ENCODE peak calls at places on chromosomes 7 and 10, in six cellular contexts. One of them, this sample, is unnamed.

GRCh38 chr7:79930604-79931003 is 204.0 kb upstream of the GNAI1 start:
- DNase-seq in trophoblast cell: no peak
- DNase-seq in IMR-90: peak
- DNase-seq in mesenchymal stem cell: no peak
- DNase-seq in H1: no peak
- DNase-seq in H9: no peak
- DNase-seq in this sample: no peak

GRCh38 chr10:123402656-123403055 is 248.5 kb downstream of the BUB3 start:
- DNase-seq in H1: no peak
- DNase-seq in trophoblast cell: no peak
- DNase-seq in H9: no peak
- DNase-seq in mesenchymal stem cell: no peak
- DNase-seq in IMR-90: no peak
- DNase-seq in this sample: no peak

GRCh38 chr10:93715345-93715744 is 13.0 kb upstream of the FRA10AC1 start:
- DNase-seq in IMR-90: no peak
- DNase-seq in mesenchymal stem cell: no peak
- DNase-seq in H9: no peak
- DNase-seq in H1: no peak
- DNase-seq in trophoblast cell: no peak
- DNase-seq in this sample: no peak

GRCh38 chr7:157693521-157694388 is 357.0 kb downstream of the DNAJB6 start:
- DNase-seq in mesenchymal stem cell: no peak
- DNase-seq in trophoblast cell: no peak
- DNase-seq in H1: no peak
- DNase-seq in IMR-90: no peak
- DNase-seq in H9: peak
- DNase-seq in this sample: peak

GRCh38 chr10:64430690-64431323 is 909.6 kb downstream of the REEP3 start:
- DNase-seq in H1: peak
- DNase-seq in IMR-90: no peak
- DNase-seq in trophoblast cell: no peak
- DNase-seq in H9: peak
- DNase-seq in mesenchymal stem cell: no peak
- DNase-seq in this sample: peak

GRCh38 chr10:15738237-15738928 is 18.7 kb upstream of the ITGA8 start:
- DNase-seq in IMR-90: no peak
- DNase-seq in H9: no peak
- DNase-seq in H1: no peak
- DNase-seq in trophoblast cell: no peak
- DNase-seq in mesenchymal stem cell: no peak
- DNase-seq in this sample: no peak

GRCh38 chr7:110246118-110246517 is 844.8 kb upstream of the LRRN3 start:
- DNase-seq in H1: no peak
- DNase-seq in H9: no peak
- DNase-seq in trophoblast cell: no peak
- DNase-seq in IMR-90: no peak
- DNase-seq in mesenchymal stem cell: no peak
- DNase-seq in this sample: no peak

GRCh38 chr10:78777466-78778256 is 291.1 kb upstream of the ZMIZ1 start:
- DNase-seq in H9: no peak
- DNase-seq in IMR-90: peak
- DNase-seq in H1: no peak
- DNase-seq in mesenchymal stem cell: peak
- DNase-seq in trophoblast cell: no peak
- DNase-seq in this sample: no peak

GRCh38 chr10:121865554-121865953 is 62.3 kb downstream of the ATE1 start:
- DNase-seq in H1: no peak
- DNase-seq in mesenchymal stem cell: no peak
- DNase-seq in H9: no peak
- DNase-seq in trophoblast cell: no peak
- DNase-seq in IMR-90: no peak
- DNase-seq in this sample: no peak

GRCh38 chr10:113458944-113459343 is 93.9 kb upstream of the HABP2 start:
- DNase-seq in trophoblast cell: no peak
- DNase-seq in mesenchymal stem cell: no peak
- DNase-seq in H1: no peak
- DNase-seq in H9: no peak
- DNase-seq in IMR-90: no peak
- DNase-seq in this sample: no peak

GRCh38 chr7:129401968-129402860 is 32.0 kb upstream of the STRIP2 start:
- DNase-seq in IMR-90: no peak
- DNase-seq in mesenchymal stem cell: peak
- DNase-seq in H9: no peak
- DNase-seq in H1: no peak
- DNase-seq in trophoblast cell: no peak
- DNase-seq in this sample: no peak

GRCh38 chr10:119042169-119042568 is 12.7 kb downstream of the NANOS1 start:
- DNase-seq in mesenchymal stem cell: no peak
- DNase-seq in trophoblast cell: no peak
- DNase-seq in H9: no peak
- DNase-seq in IMR-90: no peak
- DNase-seq in H1: no peak
- DNase-seq in this sample: no peak

GRCh38 chr7:139494835-139495568 is 11.5 kb upstream of the KLRG2 start:
- DNase-seq in H1: no peak
- DNase-seq in IMR-90: no peak
- DNase-seq in mesenchymal stem cell: no peak
- DNase-seq in H9: no peak
- DNase-seq in trophoblast cell: no peak
- DNase-seq in this sample: no peak

GRCh38 chr7:69309601-69310000 is 288.7 kb upstream of the AUTS2 start:
- DNase-seq in IMR-90: no peak
- DNase-seq in H9: no peak
- DNase-seq in trophoblast cell: no peak
- DNase-seq in H1: no peak
- DNase-seq in mesenchymal stem cell: no peak
- DNase-seq in this sample: no peak

GRCh38 chr10:78861456-78862327 is 207.1 kb upstream of the ZMIZ1 start:
- DNase-seq in trophoblast cell: no peak
- DNase-seq in IMR-90: no peak
- DNase-seq in H9: no peak
- DNase-seq in H1: no peak
- DNase-seq in mesenchymal stem cell: no peak
- DNase-seq in this sample: no peak

GRCh38 chr7:80548790-80549530 is 37.1 kb upstream of the GNAT3 start:
- DNase-seq in mesenchymal stem cell: no peak
- DNase-seq in IMR-90: peak
- DNase-seq in H1: no peak
- DNase-seq in H9: no peak
- DNase-seq in trophoblast cell: no peak
- DNase-seq in this sample: no peak

GRCh38 chr7:128404143-128404681 is 5.6 kb downstream of the IMPDH1 start:
- DNase-seq in mesenchymal stem cell: no peak
- DNase-seq in IMR-90: no peak
- DNase-seq in H1: no peak
- DNase-seq in trophoblast cell: no peak
- DNase-seq in H9: no peak
- DNase-seq in this sample: no peak

GRCh38 chr10:89466599-89467035 is 52.2 kb downstream of the IFIT5 start:
- DNase-seq in H9: no peak
- DNase-seq in mesenchymal stem cell: peak
- DNase-seq in trophoblast cell: peak
- DNase-seq in IMR-90: peak
- DNase-seq in H1: no peak
- DNase-seq in this sample: no peak

GRCh38 chr7:130141858-130142653 is 63.1 kb downstream of the TMEM209 start:
- DNase-seq in mesenchymal stem cell: no peak
- DNase-seq in IMR-90: no peak
- DNase-seq in H1: no peak
- DNase-seq in H9: no peak
- DNase-seq in trophoblast cell: no peak
- DNase-seq in this sample: no peak

GRCh38 chr7:18041202-18041601 is 13.6 kb upstream of the PRPS1L1 start:
- DNase-seq in H1: no peak
- DNase-seq in IMR-90: peak
- DNase-seq in mesenchymal stem cell: peak
- DNase-seq in trophoblast cell: no peak
- DNase-seq in H9: no peak
- DNase-seq in this sample: no peak

GRCh38 chr7:1513657-1514095 is 9.5 kb upstream of the INTS1 start:
- DNase-seq in IMR-90: no peak
- DNase-seq in mesenchymal stem cell: no peak
- DNase-seq in trophoblast cell: no peak
- DNase-seq in H9: no peak
- DNase-seq in H1: no peak
- DNase-seq in this sample: no peak

GRCh38 chr7:64882341-64883112 is 20.5 kb upstream of the ZNF273 start:
- DNase-seq in trophoblast cell: no peak
- DNase-seq in IMR-90: no peak
- DNase-seq in H1: peak
- DNase-seq in mesenchymal stem cell: no peak
- DNase-seq in H9: peak
- DNase-seq in this sample: no peak

GRCh38 chr7:119197172-119197871 is 972.8 kb downstream of the ANKRD7 start:
- DNase-seq in H9: no peak
- DNase-seq in IMR-90: no peak
- DNase-seq in H1: no peak
- DNase-seq in mesenchymal stem cell: no peak
- DNase-seq in trophoblast cell: no peak
- DNase-seq in this sample: no peak

GRCh38 chr10:29389493-29389892 is 100.6 kb downstream of the LYZL1 start:
- DNase-seq in H1: no peak
- DNase-seq in H9: no peak
- DNase-seq in trophoblast cell: no peak
- DNase-seq in mesenchymal stem cell: no peak
- DNase-seq in IMR-90: no peak
- DNase-seq in this sample: no peak

GRCh38 chr10:35739998-35740397 is 97.9 kb upstream of the FZD8 start:
- DNase-seq in mesenchymal stem cell: peak
- DNase-seq in H1: no peak
- DNase-seq in H9: no peak
- DNase-seq in trophoblast cell: no peak
- DNase-seq in IMR-90: peak
- DNase-seq in this sample: no peak

GRCh38 chr10:132273966-132274365 is 33.8 kb downstream of the STK32C start:
- DNase-seq in H9: no peak
- DNase-seq in mesenchymal stem cell: no peak
- DNase-seq in IMR-90: no peak
- DNase-seq in H1: no peak
- DNase-seq in trophoblast cell: no peak
- DNase-seq in this sample: no peak

GRCh38 chr7:100428199-100428966 is at the start of gene ZCWPW1:
- DNase-seq in trophoblast cell: peak
- DNase-seq in H9: peak
- DNase-seq in mesenchymal stem cell: peak
- DNase-seq in IMR-90: peak
- DNase-seq in H1: peak
- DNase-seq in this sample: peak

GRCh38 chr10:104321226-104321625 is 17.0 kb downstream of the ITPRIP start:
- DNase-seq in mesenchymal stem cell: no peak
- DNase-seq in IMR-90: no peak
- DNase-seq in H1: no peak
- DNase-seq in H9: no peak
- DNase-seq in trophoblast cell: no peak
- DNase-seq in this sample: no peak
- H3K14ac ChIP-seq in mesenchymal stem cell: no peak
- H3K14ac ChIP-seq in IMR-90: no peak
- H3K14ac ChIP-seq in H1: no peak
- H3K14ac ChIP-seq in H9: no peak
- H3K14ac ChIP-seq in trophoblast cell: no peak
- H3K14ac ChIP-seq in this sample: no peak

GRCh38 chr7:480531-481218 is 39.0 kb downstream of the PDGFA start:
- DNase-seq in H1: no peak
- DNase-seq in H9: no peak
- DNase-seq in trophoblast cell: no peak
- DNase-seq in mesenchymal stem cell: no peak
- DNase-seq in IMR-90: no peak
- DNase-seq in this sample: no peak
- H3K23ac ChIP-seq in H1: no peak
- H3K23ac ChIP-seq in H9: no peak
- H3K23ac ChIP-seq in trophoblast cell: no peak
- H3K23ac ChIP-seq in mesenchymal stem cell: no peak
- H3K23ac ChIP-seq in IMR-90: no peak
- H3K23ac ChIP-seq in this sample: no peak

DNA sequence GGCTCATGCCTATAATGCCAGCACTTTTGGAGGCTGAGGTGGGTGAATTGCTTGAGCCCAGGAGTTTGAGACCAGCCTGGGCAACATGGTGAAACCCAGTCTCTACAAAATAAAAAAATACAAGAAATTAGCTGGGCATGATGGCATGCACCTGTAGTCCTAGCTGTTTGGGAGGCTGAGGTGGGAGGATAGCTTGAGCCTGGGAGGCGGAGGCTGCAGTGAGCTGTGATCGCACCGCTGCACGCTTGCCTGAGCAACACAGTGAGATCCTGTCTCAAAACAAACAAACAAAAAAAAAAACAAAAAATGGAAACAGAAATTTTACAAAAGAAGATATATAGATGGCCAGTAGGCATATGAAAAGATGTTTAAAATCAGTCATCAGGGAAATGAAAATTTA is 57.1 kb downstream of the PTEN start:
- DNase-seq in trophoblast cell: no peak
- DNase-seq in IMR-90: no peak
- DNase-seq in mesenchymal stem cell: no peak
- DNase-seq in H1: no peak
- DNase-seq in H9: no peak
- DNase-seq in this sample: no peak
- H3K18ac ChIP-seq in trophoblast cell: no peak
- H3K18ac ChIP-seq in IMR-90: no peak
- H3K18ac ChIP-seq in mesenchymal stem cell: no peak
- H3K18ac ChIP-seq in H1: no peak
- H3K18ac ChIP-seq in H9: no peak
- H3K18ac ChIP-seq in this sample: no peak

DNA sequence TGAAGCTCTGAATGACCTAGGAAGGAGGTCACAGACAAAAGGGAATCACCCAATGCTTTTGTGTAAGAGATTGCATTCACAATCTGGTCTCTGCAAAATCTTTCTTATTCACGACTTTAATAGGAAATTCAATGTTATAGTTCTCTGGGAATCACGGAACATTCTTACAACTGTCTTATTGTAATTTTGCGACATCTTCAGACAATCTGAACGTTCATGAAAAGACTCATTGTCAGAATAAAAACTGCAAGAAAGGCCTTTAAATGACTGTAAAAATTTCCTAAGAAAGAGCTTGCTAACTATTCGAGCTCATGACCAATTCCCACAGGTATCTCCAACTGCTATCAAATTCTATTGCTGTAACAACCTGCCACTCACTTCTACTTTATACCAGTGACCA is 130.7 kb downstream of the DGKI start:
- DNase-seq in trophoblast cell: no peak
- DNase-seq in H9: no peak
- DNase-seq in H1: no peak
- DNase-seq in IMR-90: no peak
- DNase-seq in mesenchymal stem cell: no peak
- DNase-seq in this sample: no peak
- H3K14ac ChIP-seq in trophoblast cell: no peak
- H3K14ac ChIP-seq in H9: no peak
- H3K14ac ChIP-seq in H1: no peak
- H3K14ac ChIP-seq in IMR-90: no peak
- H3K14ac ChIP-seq in mesenchymal stem cell: no peak
- H3K14ac ChIP-seq in this sample: no peak

This sample was measured in neuronal stem cell.